ENCODE peak calls at places on chromosome 19, in nine cellular contexts. H is HEK293T, W is NCI-H460, B is A172, P is posterior cingulate gyrus, Y is activated T-cell treated with anti-CD3 and anti-CD28 coated beads for 1 hour, U is aorta, E is NCI-H1105 treated with DMSO at 0.1 percent for 48 hours, Q is ascending aorta. D is an unnamed sample.

GRCh38 chr19:15248648-15249559 is 16.7 kb upstream of the EPHX3 start:
- DNase-seq in H (no peak), W (peak; percentile 74), B (peak; percentile 81), P (no peak), Y (no peak), U (peak; percentile 93), E (no peak), Q (peak; percentile 96), D (no peak)

GRCh38 chr19:2333027-2333806 is 4.7 kb downstream of the SPPL2B start:
- DNase-seq in H (no peak), W (no peak), B (no peak), P (no peak), Y (no peak), U (no peak), E (peak; percentile 91), Q (no peak), D (no peak)

GRCh38 chr19:45144431-45145269 is 16.1 kb downstream of the NKPD1 start:
- DNase-seq in H (no peak), W (no peak), B (no peak), P (no peak), Y (no peak), U (no peak), E (no peak), Q (no peak), D (no peak)

GRCh38 chr19:50203281-50204080 is at the start of gene MYH14:
- DNase-seq in H (peak; percentile 99), W (peak; percentile 79), B (peak; percentile 62), P (peak; percentile 93), Y (no peak), U (peak; percentile 88), E (peak; percentile 88), Q (peak; percentile 93), D (no peak)

GRCh38 chr19:55146648-55147218 is 2.3 kb downstream of the TNNT1 start:
- DNase-seq in H (peak; percentile 69), W (no peak), B (peak; percentile 92), P (no peak), Y (no peak), U (no peak), E (peak; percentile 74), Q (no peak), D (no peak)

GRCh38 chr19:3055741-3056453 is 6.4 kb downstream of the TLE5 start:
- DNase-seq in H (no peak), W (no peak), B (peak; percentile 44), P (no peak), Y (no peak), U (peak; percentile 44), E (peak; percentile 94), Q (no peak), D (no peak)

GRCh38 chr19:49812452-49812996 is 568 bp downstream of the FUZ start:
- DNase-seq in H (no peak), W (no peak), B (no peak), P (no peak), Y (no peak), U (no peak), E (no peak), Q (no peak), D (no peak)

GRCh38 chr19:54662730-54663129 is at the start of gene LILRB4:
- DNase-seq in H (no peak), W (no peak), B (no peak), P (no peak), Y (no peak), U (peak; percentile 81), E (no peak), Q (peak; percentile 67), D (no peak)

GRCh38 chr19:31270897-31271568 is 78.2 kb downstream of the TSHZ3 start:
- DNase-seq in H (no peak), W (no peak), B (peak; percentile 25), P (no peak), Y (no peak), U (no peak), E (no peak), Q (peak; percentile 48), D (no peak)

GRCh38 chr19:14393303-14393702 is 12.1 kb downstream of the ADGRE5 start:
- DNase-seq in H (no peak), W (no peak), B (no peak), P (no peak), Y (no peak), U (no peak), E (no peak), Q (no peak), D (no peak)

GRCh38 chr19:12954150-12954962 is 2.7 kb downstream of the GADD45GIP1 start:
- DNase-seq in H (no peak), W (no peak), B (no peak), P (no peak), Y (no peak), U (no peak), E (no peak), Q (no peak), D (no peak)

GRCh38 chr19:14476663-14477401 is 1.7 kb upstream of the PTGER1 start:
- DNase-seq in H (peak; percentile 6), W (peak; percentile 52), B (peak; percentile 96), P (no peak), Y (no peak), U (no peak), E (no peak), Q (no peak), D (peak; percentile 33)

GRCh38 chr19:45826934-45827333 is 11.8 kb upstream of the RSPH6A start:
- DNase-seq in H (no peak), W (no peak), B (no peak), P (no peak), Y (no peak), U (no peak), E (no peak), Q (no peak), D (no peak)

GRCh38 chr19:38375748-38376147 is 1.4 kb downstream of the PSMD8 start:
- DNase-seq in H (no peak), W (no peak), B (no peak), P (no peak), Y (no peak), U (no peak), E (no peak), Q (no peak), D (no peak)

GRCh38 chr19:33759356-33759755 is 37.3 kb upstream of the KCTD15 start:
- DNase-seq in H (no peak), W (no peak), B (no peak), P (no peak), Y (no peak), U (no peak), E (no peak), Q (no peak), D (no peak)

GRCh38 chr19:47445937-47446402 is 25.7 kb downstream of the SLC8A2 start:
- DNase-seq in H (peak; percentile 42), W (no peak), B (no peak), P (peak; percentile 57), Y (peak; percentile 79), U (peak; percentile 65), E (peak; percentile 24), Q (no peak), D (peak; percentile 55)

GRCh38 chr19:14972676-14973075 is 7.0 kb downstream of the SLC1A6 start:
- DNase-seq in H (no peak), W (no peak), B (no peak), P (peak; percentile 67), Y (no peak), U (no peak), E (no peak), Q (no peak), D (no peak)

GRCh38 chr19:41233748-41234240 is 14.8 kb downstream of the AXL start:
- DNase-seq in H (no peak), W (no peak), B (no peak), P (no peak), Y (no peak), U (peak; percentile 74), E (no peak), Q (peak; percentile 76), D (no peak)

GRCh38 chr19:768424-768823 is 17.5 kb downstream of the MISP start:
- DNase-seq in H (no peak), W (no peak), B (peak; percentile 89), P (no peak), Y (no peak), U (no peak), E (no peak), Q (no peak), D (no peak)